ENCODE peak calls at places on chromosomes 13 and 19, in ten cellular contexts. A is nucleus accumbens; F is stimulated activated CD8-positive, alpha-beta memory T cell treated with anti-CD3 and anti-CD28 coated beads, Interleukin-12 subunit alpha, Interleukin-12 subunit beta, amount 100 ng/mL, for 4 hours; X is activated naive CD8-positive, alpha-beta T cell treated with anti-CD3 and anti-CD28 coated beads for 36 hours; K is neural crest cell; P is SW 1271; J is choroid plexus epithelial cell; W is H7; Q is activated T-helper 1 cell treated with anti-CD3 and anti-CD28 coated beads, Interleukin-2, amount 50 U/mL, for 16 hours; S is C1 segment of cervical spinal cord. G is an unnamed sample.

GRCh38 chr13:21735621-21736401 is 64.9 kb downstream of the FGF9 start:
- DNase-seq in A (no peak), F (no peak), X (no peak), K (no peak), P (no peak), J (no peak), W (no peak), Q (no peak), S (no peak), G (no peak)

GRCh38 chr19:1487576-1488281 is 2.4 kb downstream of the PCSK4 start:
- DNase-seq in A (no peak), F (no peak), X (no peak), K (no peak), P (no peak), J (no peak), W (no peak), Q (no peak), S (no peak), G (no peak)

GRCh38 chr13:96011291-96011875 is 41.8 kb downstream of the UGGT2 start:
- DNase-seq in A (no peak), F (no peak), X (no peak), K (no peak), P (no peak), J (no peak), W (no peak), Q (no peak), S (no peak), G (no peak)

GRCh38 chr13:68124437-68125086 is 894.4 kb upstream of the PCDH9 start:
- DNase-seq in A (no peak), F (no peak), X (no peak), K (no peak), P (no peak), J (no peak), W (no peak), Q (no peak), S (no peak), G (no peak)

GRCh38 chr13:72180253-72180952 is 313.4 kb upstream of the DACH1 start:
- DNase-seq in A (no peak), F (no peak), X (no peak), K (no peak), P (no peak), J (peak; percentile 58), W (no peak), Q (no peak), S (no peak), G (no peak)

GRCh38 chr19:21335721-21336120 is 6.5 kb upstream of the ZNF708 start:
- DNase-seq in A (no peak), F (no peak), X (no peak), K (no peak), P (no peak), J (no peak), W (no peak), Q (no peak), S (no peak), G (no peak)

GRCh38 chr13:28558126-28558525 is 63.2 kb upstream of the FLT1 start:
- DNase-seq in A (no peak), F (no peak), X (no peak), K (no peak), P (peak; percentile 7), J (peak; percentile 91), W (no peak), Q (no peak), S (no peak), G (no peak)

GRCh38 chr19:55446060-55446459 is 3.0 kb upstream of the SHISA7 start:
- DNase-seq in A (no peak), F (no peak), X (no peak), K (no peak), P (no peak), J (no peak), W (no peak), Q (no peak), S (no peak), G (no peak)

GRCh38 chr19:38784224-38784623 is 4.8 kb upstream of the LGALS7B start:
- DNase-seq in A (no peak), F (no peak), X (no peak), K (no peak), P (no peak), J (peak; percentile 38), W (no peak), Q (no peak), S (no peak), G (no peak)

GRCh38 chr13:112442483-112443090 is 66.4 kb downstream of the SPACA7 start:
- DNase-seq in A (no peak), F (no peak), X (no peak), K (no peak), P (no peak), J (no peak), W (peak; percentile 73), Q (no peak), S (no peak), G (no peak)

GRCh38 chr13:90197722-90198121 is 1149.8 kb upstream of the MIR17HG start:
- DNase-seq in A (no peak), F (no peak), X (no peak), K (no peak), P (no peak), J (peak; percentile 52), W (no peak), Q (no peak), S (no peak), G (no peak)

GRCh38 chr19:39754544-39754943 is 16.7 kb upstream of the CLC start:
- DNase-seq in A (no peak), F (no peak), X (no peak), K (no peak), P (no peak), J (no peak), W (no peak), Q (no peak), S (no peak), G (no peak)

GRCh38 chr19:55443824-55444719 is 972 bp upstream of the SHISA7 start:
- DNase-seq in A (no peak), F (no peak), X (no peak), K (no peak), P (no peak), J (no peak), W (peak; percentile 40), Q (no peak), S (no peak), G (no peak)

GRCh38 chr13:113451951-113452421 is 1.3 kb downstream of the ADPRHL1 start:
- DNase-seq in A (no peak), F (no peak), X (no peak), K (no peak), P (no peak), J (no peak), W (no peak), Q (no peak), S (no peak), G (no peak)

GRCh38 chr13:84126671-84127171 is 244.4 kb upstream of the SLITRK1 start:
- DNase-seq in A (no peak), F (no peak), X (peak; percentile 5), K (no peak), P (no peak), J (peak; percentile 23), W (no peak), Q (no peak), S (no peak), G (no peak)

GRCh38 chr13:93248627-93249047 is 22.0 kb downstream of the GPC6 start:
- DNase-seq in A (no peak), F (no peak), X (no peak), K (peak; percentile 24), P (no peak), J (peak; percentile 83), W (peak; percentile 23), Q (no peak), S (peak; percentile 41), G (peak; percentile 83)

GRCh38 chr13:25981060-25981459 is 70.8 kb downstream of the SHISA2 start:
- DNase-seq in A (no peak), F (no peak), X (no peak), K (no peak), P (no peak), J (no peak), W (no peak), Q (no peak), S (no peak), G (no peak)

GRCh38 chr13:99916366-99917103 is 55.0 kb downstream of the ZIC5 start:
- DNase-seq in A (no peak), F (no peak), X (no peak), K (no peak), P (peak; percentile 87), J (peak; percentile 92), W (peak; percentile 89), Q (no peak), S (no peak), G (no peak)

GRCh38 chr19:38285567-38285966 is 18.5 kb upstream of the C19orf33 start:
- DNase-seq in A (no peak), F (no peak), X (no peak), K (no peak), P (no peak), J (peak; percentile 45), W (no peak), Q (no peak), S (no peak), G (no peak)

GRCh38 chr13:40399756-40400155 is 266.7 kb downstream of the FOXO1 start:
- DNase-seq in A (no peak), F (no peak), X (no peak), K (no peak), P (no peak), J (no peak), W (no peak), Q (no peak), S (no peak), G (no peak)

GRCh38 chr19:41530761-41531301 is 45.1 kb upstream of the CEACAM21 start:
- DNase-seq in A (no peak), F (no peak), X (no peak), K (no peak), P (no peak), J (peak; percentile 27), W (no peak), Q (no peak), S (no peak), G (no peak)

GRCh38 chr19:489418-490196 is 6.7 kb upstream of the MADCAM1 start:
- DNase-seq in A (peak; percentile 58), F (no peak), X (peak; percentile 32), K (no peak), P (no peak), J (peak; percentile 34), W (peak; percentile 86), Q (no peak), S (peak; percentile 75), G (no peak)

GRCh38 chr19:54325194-54325621 is 12.2 kb upstream of the LILRA5 start:
- DNase-seq in A (no peak), F (no peak), X (peak; percentile 26), K (peak; percentile 59), P (peak; percentile 29), J (peak; percentile 62), W (peak; percentile 67), Q (no peak), S (no peak), G (peak; percentile 28)

GRCh38 chr13:35554972-35555623 is 78.6 kb upstream of the MAB21L1 start:
- DNase-seq in A (no peak), F (no peak), X (no peak), K (no peak), P (no peak), J (no peak), W (no peak), Q (no peak), S (no peak), G (no peak)

GRCh38 chr19:46349311-46349993 is 2.6 kb downstream of the PPP5C start:
- DNase-seq in A (no peak), F (no peak), X (no peak), K (no peak), P (no peak), J (no peak), W (no peak), Q (no peak), S (no peak), G (no peak)

GRCh38 chr13:93249259-93249917 is 22.8 kb downstream of the GPC6 start:
- DNase-seq in A (no peak), F (no peak), X (no peak), K (no peak), P (peak; percentile 69), J (peak; percentile 92), W (no peak), Q (no peak), S (no peak), G (no peak)

GRCh38 chr13:112781881-112782361 is 92.1 kb downstream of the ATP11A start:
- DNase-seq in A (peak; percentile 47), F (no peak), X (no peak), K (no peak), P (no peak), J (no peak), W (peak; percentile 30), Q (no peak), S (peak; percentile 52), G (peak; percentile 70)

GRCh38 chr19:35777411-35777841 is 2.1 kb downstream of the ARHGAP33 start:
- DNase-seq in A (no peak), F (no peak), X (no peak), K (peak; percentile 44), P (no peak), J (no peak), W (peak; percentile 85), Q (no peak), S (peak; percentile 52), G (no peak)